ENCODE peak calls at places on chromosomes 1 and 21, in four cellular contexts. H is K562, Q is GM12878, M is H1. P is an unnamed sample.

GRCh38 chr1:78950801-78951200 is 55.7 kb downstream of the ADGRL4 start:
- DNase-seq in H (no peak), Q (no peak), M (no peak), P (no peak)

GRCh38 chr1:172883844-172884243 is 166.9 kb downstream of the TNFSF18 start:
- DNase-seq in H (no peak), Q (no peak), M (no peak), P (no peak)

GRCh38 chr1:81305997-81306452 is 494.7 kb upstream of the ADGRL2 start:
- DNase-seq in H (no peak), Q (no peak), M (no peak), P (no peak)

GRCh38 chr1:68495532-68495931 is 1.4 kb downstream of the DEPDC1 start:
- DNase-seq in H (peak; percentile 8), Q (no peak), M (no peak), P (no peak)

GRCh38 chr21:43354016-43354420 is 72.9 kb downstream of the SIK1 start:
- DNase-seq in H (no peak), Q (no peak), M (no peak), P (no peak)

GRCh38 chr1:230715510-230715909 is 1.6 kb upstream of the AGT start:
- DNase-seq in H (no peak), Q (no peak), M (no peak), P (no peak)

GRCh38 chr1:166971252-166971651 is 4.1 kb downstream of the ILDR2 start:
- DNase-seq in H (no peak), Q (no peak), M (no peak), P (no peak)

GRCh38 chr21:38669186-38669585 is 136.5 kb upstream of the ETS2 start:
- DNase-seq in H (peak; percentile 23), Q (no peak), M (no peak), P (no peak)

GRCh38 chr21:45556645-45557601 is 14.7 kb upstream of the SLC19A1 start:
- DNase-seq in H (no peak), Q (no peak), M (no peak), P (no peak)

GRCh38 chr1:230790026-230790425 is 42.8 kb downstream of the CAPN9 start:
- DNase-seq in H (no peak), Q (no peak), M (no peak), P (no peak)

GRCh38 chr1:34870395-34870794 is 10.8 kb upstream of the SMIM12 start:
- DNase-seq in H (no peak), Q (no peak), M (no peak), P (no peak)

GRCh38 chr1:90262286-90262685 is 267.4 kb downstream of the ZNF326 start:
- DNase-seq in H (no peak), Q (no peak), M (no peak), P (no peak)

GRCh38 chr21:34072145-34073031 is 990 bp upstream of the MRPS6 start:
- DNase-seq in H (no peak), Q (no peak), M (no peak), P (no peak)

GRCh38 chr1:93081716-93082115 is 2.6 kb downstream of the MTF2 start:
- DNase-seq in H (no peak), Q (no peak), M (no peak), P (no peak)

GRCh38 chr1:218165687-218166088 is 119.4 kb upstream of the RRP15 start:
- DNase-seq in H (no peak), Q (no peak), M (no peak), P (no peak)

GRCh38 chr1:218171302-218171893 is 113.7 kb upstream of the RRP15 start:
- DNase-seq in H (no peak), Q (no peak), M (no peak), P (peak; percentile 24)
- H3K9ac ChIP-seq in H (no peak overlapping the region), Q (no peak overlapping the region), M (no peak overlapping the region), P (no peak overlapping the region)

GRCh38 chr21:30042443-30042842 is 102.6 kb upstream of the GRIK1 start:
- DNase-seq in H (no peak), Q (no peak), M (no peak), P (no peak)

DNA sequence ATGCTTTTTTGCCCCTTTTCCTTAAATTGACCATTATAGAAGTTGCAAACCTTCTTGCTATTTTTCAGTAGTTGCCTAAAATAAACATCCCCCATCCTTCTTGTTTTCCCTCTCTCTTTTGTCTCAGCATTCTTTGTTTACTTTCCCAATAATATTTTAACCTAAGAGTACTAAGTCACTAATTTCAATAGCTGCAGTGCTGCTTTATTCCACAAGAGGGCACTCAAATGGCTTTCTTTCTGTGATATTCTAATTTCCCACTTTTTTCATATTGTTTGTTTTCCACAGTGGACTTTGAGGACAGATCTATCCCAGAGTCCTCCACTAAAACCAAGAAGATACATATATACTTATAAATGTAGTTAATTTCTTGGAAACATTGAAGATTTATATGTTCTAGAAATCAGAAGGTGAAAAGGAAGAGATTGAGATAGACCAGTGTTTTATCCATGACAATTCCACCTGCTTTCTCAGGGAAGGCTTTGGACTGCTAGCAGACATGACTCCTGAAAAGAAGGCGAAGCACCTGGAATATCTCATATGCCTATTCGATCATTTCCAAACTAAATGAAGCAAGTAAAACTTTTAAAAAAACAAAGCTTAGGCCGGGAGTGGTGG is 104.8 kb upstream of the GRIK1 start:
- DNase-seq in H (peak; percentile 19), Q (no peak), M (no peak), P (no peak)
- TF ChIP-seq EGR1 in H (no peak), Q (no peak), M (no peak), P (no peak)

GRCh38 chr21:35989185-35989735 is 71.1 kb downstream of the SETD4 start:
- DNase-seq in H (no peak), Q (no peak), M (no peak), P (no peak)
- H3K9ac ChIP-seq in H (no peak overlapping the region), Q (no peak overlapping the region), M (no peak overlapping the region), P (no peak overlapping the region)

GRCh38 chr1:47436979-47437517 is 796 bp upstream of the FOXD2 start:
- DNase-seq in H (no peak), Q (no peak), M (no peak), P (no peak)
- TF ChIP-seq EGR1 in H (no peak), Q (no peak), M (no peak), P (no peak)

GRCh38 chr1:9593492-9594465 is 5.1 kb downstream of the TMEM201 start:
- DNase-seq in H (peak; percentile 83), Q (peak; percentile 30), M (peak; percentile 23), P (no peak)

GRCh38 chr1:9591669-9592509 is 3.2 kb downstream of the TMEM201 start:
- DNase-seq in H (no peak), Q (no peak), M (no peak), P (no peak)

GRCh38 chr1:9590945-9591668 is 2.4 kb downstream of the TMEM201 start:
- DNase-seq in H (no peak), Q (no peak), M (no peak), P (no peak)

GRCh38 chr1:9593147-9593491 is 4.4 kb downstream of the TMEM201 start:
- DNase-seq in H (no peak), Q (no peak), M (no peak), P (no peak)

DNA sequence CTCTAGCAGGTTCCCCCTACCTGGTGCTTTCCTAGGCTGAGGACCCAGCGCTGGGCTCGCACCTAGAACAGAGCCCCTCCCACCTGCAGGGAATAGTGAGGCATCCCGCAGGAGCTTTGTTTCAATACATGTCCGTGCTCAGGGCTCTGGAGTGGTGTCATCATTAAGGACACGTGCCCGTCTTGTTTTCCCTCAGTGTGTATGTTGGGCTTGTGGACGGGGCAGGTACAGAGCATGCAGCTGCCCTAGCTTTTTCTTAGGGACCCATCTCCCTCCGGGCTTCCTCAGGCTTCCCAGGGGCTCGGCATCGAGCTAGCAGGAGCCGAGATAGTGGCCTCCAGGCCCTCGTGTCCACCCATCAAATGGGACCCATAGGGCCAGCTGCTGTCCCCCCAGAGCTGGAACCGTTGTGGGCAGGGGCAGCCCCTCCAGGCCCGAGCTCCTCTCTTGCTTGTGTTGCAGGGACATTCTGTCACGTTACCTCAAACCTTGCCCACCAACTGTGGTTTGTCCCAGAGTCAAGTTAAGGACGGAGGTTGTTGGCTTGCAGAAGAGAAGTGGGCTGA is 3.9 kb downstream of the TMEM201 start:
- DNase-seq in H (no peak), Q (no peak), M (no peak), P (no peak)
- H3K9ac ChIP-seq in H (peak overlapping the region; percentile 88), Q (no peak overlapping the region), M (no peak overlapping the region), P (no peak overlapping the region)

DNA sequence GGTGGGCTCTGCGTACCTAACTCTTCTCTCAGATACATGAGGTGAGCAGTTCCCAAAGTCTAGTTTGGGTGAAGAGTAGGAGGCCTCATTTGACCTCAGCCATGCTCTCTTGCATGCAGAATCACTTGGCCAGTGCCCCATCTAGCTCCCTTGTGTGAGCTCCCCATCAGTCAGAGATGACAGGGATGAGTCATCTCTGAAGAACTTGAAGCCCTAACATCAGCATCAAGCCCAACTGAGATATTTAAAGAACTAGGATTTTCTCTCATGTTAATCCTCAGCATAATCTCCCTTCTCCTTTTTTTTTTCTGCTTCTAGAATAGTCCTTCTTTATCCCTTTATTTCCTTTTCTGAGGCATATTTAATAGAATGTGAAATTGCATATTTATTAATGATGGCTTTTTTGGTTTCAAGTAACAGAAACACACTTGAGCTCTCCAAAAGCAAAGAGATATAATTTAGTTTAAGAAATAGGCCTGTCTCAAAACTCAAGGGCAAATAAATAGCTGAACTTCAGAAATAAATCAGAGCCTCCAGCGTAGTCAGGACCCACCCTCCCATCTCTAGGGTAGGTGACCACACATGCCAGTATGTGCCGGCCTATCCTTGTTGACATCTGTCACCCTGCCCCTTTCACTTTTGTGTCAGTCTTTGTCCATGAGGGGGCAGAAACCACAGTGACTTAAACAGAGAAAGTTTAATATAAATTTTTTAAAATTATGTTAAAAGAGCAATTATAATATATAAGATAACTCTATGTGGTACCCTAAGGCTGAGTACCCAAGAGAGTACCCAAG is 112.3 kb downstream of the TSEN15 start:
- DNase-seq in H (no peak), Q (peak; percentile 42), M (no peak), P (no peak)
- TF ChIP-seq EGR1 in H (no peak), Q (no peak), M (no peak), P (no peak)

DNA sequence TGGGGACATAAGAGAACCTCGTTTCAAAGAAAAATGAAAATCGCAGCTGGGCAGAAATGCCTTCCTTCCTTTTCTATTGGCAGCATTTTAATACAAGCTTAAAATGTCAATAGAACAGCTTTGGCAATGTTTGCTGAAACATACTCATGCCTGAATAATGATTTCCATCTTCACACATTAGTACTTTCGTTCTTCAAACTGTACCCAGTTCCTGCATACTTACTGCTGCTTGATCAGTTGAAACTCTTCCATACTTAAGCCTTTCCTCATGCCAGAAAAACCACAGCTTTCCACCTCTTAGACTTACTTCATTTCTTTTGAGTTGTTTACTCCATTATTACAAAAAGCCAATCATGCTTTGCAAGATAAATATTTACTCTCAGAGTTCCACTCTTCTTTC is 22.8 kb upstream of the CD55 start:
- DNase-seq in H (no peak), Q (no peak), M (no peak), P (no peak)
- H3K9ac ChIP-seq in H (no peak overlapping the region), Q (no peak overlapping the region), M (no peak overlapping the region), P (no peak overlapping the region)

GRCh38 chr1:31006760-31007159 is 58.8 kb downstream of the PUM1 start:
- DNase-seq in H (no peak), Q (no peak), M (no peak), P (no peak)

GRCh38 chr1:31005617-31006166 is 59.8 kb downstream of the PUM1 start:
- DNase-seq in H (no peak), Q (no peak), M (no peak), P (no peak)

GRCh38 chr1:31005198-31005597 is 60.3 kb downstream of the PUM1 start:
- DNase-seq in H (no peak), Q (no peak), M (no peak), P (no peak)

GRCh38 chr1:31004231-31004621 is 61.3 kb downstream of the PUM1 start:
- DNase-seq in H (no peak), Q (no peak), M (no peak), P (no peak)

GRCh38 chr1:31003613-31004230 is 61.8 kb downstream of the PUM1 start:
- DNase-seq in H (no peak), Q (no peak), M (no peak), P (no peak)
- TF ChIP-seq EGR1 in H (no peak), Q (no peak), M (no peak), P (no peak)

GRCh38 chr1:162671664-162672415 is 39.6 kb downstream of the DDR2 start:
- DNase-seq in H (no peak), Q (no peak), M (no peak), P (no peak)
- H3K9ac ChIP-seq in H (no peak overlapping the region), Q (no peak overlapping the region), M (no peak overlapping the region), P (no peak overlapping the region)